ENCODE peak calls at places on chromosomes 13 and 19, in five cellular contexts. One of them, this sample, is unnamed.

GRCh38 chr13:49042476-49042875 is 66.8 kb downstream of the FNDC3A start:
- DNase-seq in PC-9: no peak
- DNase-seq in fibroblast of lung: peak; percentile 85
- DNase-seq in H1: no peak
- DNase-seq in keratinocyte: no peak
- DNase-seq in this sample: no peak

GRCh38 chr19:22901431-22902130 is 69.5 kb downstream of the ZNF723 start:
- DNase-seq in PC-9: no peak
- DNase-seq in fibroblast of lung: no peak
- DNase-seq in H1: no peak
- DNase-seq in keratinocyte: no peak
- DNase-seq in this sample: no peak

GRCh38 chr13:33236021-33236420 is 49.5 kb downstream of the STARD13 start:
- DNase-seq in PC-9: peak; percentile 71
- DNase-seq in fibroblast of lung: peak; percentile 93
- DNase-seq in H1: no peak
- DNase-seq in keratinocyte: no peak
- DNase-seq in this sample: no peak

GRCh38 chr19:24086974-24087595 is at the start of gene ZNF254:
- DNase-seq in PC-9: peak; percentile 94
- DNase-seq in fibroblast of lung: peak; percentile 96
- DNase-seq in H1: peak; percentile 72
- DNase-seq in keratinocyte: peak; percentile 71
- DNase-seq in this sample: no peak

GRCh38 chr19:51654783-51655182 is 8.2 kb upstream of the SIGLEC14 start:
- DNase-seq in PC-9: no peak
- DNase-seq in fibroblast of lung: no peak
- DNase-seq in H1: no peak
- DNase-seq in keratinocyte: no peak
- DNase-seq in this sample: no peak

GRCh38 chr19:18529782-18530181 is 7.9 kb upstream of the ELL start:
- DNase-seq in PC-9: no peak
- DNase-seq in fibroblast of lung: no peak
- DNase-seq in H1: no peak
- DNase-seq in keratinocyte: no peak
- DNase-seq in this sample: no peak

GRCh38 chr13:36817996-36818395 is 1.0 kb upstream of the RFXAP start:
- DNase-seq in PC-9: no peak
- DNase-seq in fibroblast of lung: no peak
- DNase-seq in H1: no peak
- DNase-seq in keratinocyte: no peak
- DNase-seq in this sample: no peak

GRCh38 chr13:92054389-92054788 is 656.0 kb downstream of the GPC5 start:
- DNase-seq in PC-9: no peak
- DNase-seq in fibroblast of lung: no peak
- DNase-seq in H1: no peak
- DNase-seq in keratinocyte: no peak
- DNase-seq in this sample: no peak

GRCh38 chr13:39766464-39767167 is 111.2 kb downstream of the COG6 start:
- DNase-seq in PC-9: no peak
- DNase-seq in fibroblast of lung: no peak
- DNase-seq in H1: no peak
- DNase-seq in keratinocyte: no peak
- DNase-seq in this sample: no peak

GRCh38 chr13:73945871-73946270 is 188.3 kb downstream of the KLF12 start:
- DNase-seq in PC-9: no peak
- DNase-seq in fibroblast of lung: peak; percentile 57
- DNase-seq in H1: no peak
- DNase-seq in keratinocyte: no peak
- DNase-seq in this sample: no peak

GRCh38 chr13:37492741-37493514 is 105.6 kb downstream of the POSTN start:
- DNase-seq in PC-9: no peak
- DNase-seq in fibroblast of lung: peak; percentile 98
- DNase-seq in H1: no peak
- DNase-seq in keratinocyte: no peak
- DNase-seq in this sample: no peak

GRCh38 chr19:18940791-18941627 is at the start of gene HOMER3:
- DNase-seq in PC-9: no peak
- DNase-seq in fibroblast of lung: peak; percentile 38
- DNase-seq in H1: peak; percentile 85
- DNase-seq in keratinocyte: no peak
- DNase-seq in this sample: no peak

GRCh38 chr13:113149711-113150544 is 8.5 kb upstream of the PROZ start:
- DNase-seq in PC-9: no peak
- DNase-seq in fibroblast of lung: no peak
- DNase-seq in H1: peak; percentile 35
- DNase-seq in keratinocyte: no peak
- DNase-seq in this sample: no peak

GRCh38 chr13:27919934-27920676 is at the start of gene PDX1:
- DNase-seq in PC-9: no peak
- DNase-seq in fibroblast of lung: no peak
- DNase-seq in H1: peak; percentile 81
- DNase-seq in keratinocyte: no peak
- DNase-seq in this sample: no peak
- H3K4me3 ChIP-seq in PC-9: no peak within 1 kb of the TSS
- H3K4me3 ChIP-seq in fibroblast of lung: no peak within 1 kb of the TSS
- H3K4me3 ChIP-seq in H1: peak within 1 kb of the TSS; percentile 7
- H3K4me3 ChIP-seq in keratinocyte: no peak within 1 kb of the TSS
- H3K4me3 ChIP-seq in this sample: peak within 1 kb of the TSS; percentile 12

GRCh38 chr19:16457954-16458331 is 13.8 kb downstream of the EPS15L1 start:
- DNase-seq in PC-9: no peak
- DNase-seq in fibroblast of lung: no peak
- DNase-seq in H1: no peak
- DNase-seq in keratinocyte: no peak
- DNase-seq in this sample: no peak

GRCh38 chr19:16458391-16459128 is 13.2 kb downstream of the EPS15L1 start:
- DNase-seq in PC-9: no peak
- DNase-seq in fibroblast of lung: no peak
- DNase-seq in H1: no peak
- DNase-seq in keratinocyte: no peak
- DNase-seq in this sample: no peak

GRCh38 chr19:16455489-16455888 is 16.3 kb downstream of the EPS15L1 start:
- DNase-seq in PC-9: no peak
- DNase-seq in fibroblast of lung: no peak
- DNase-seq in H1: no peak
- DNase-seq in keratinocyte: no peak
- DNase-seq in this sample: no peak

GRCh38 chr19:16457195-16457953 is 14.4 kb downstream of the EPS15L1 start:
- DNase-seq in PC-9: no peak
- DNase-seq in fibroblast of lung: peak; percentile 61
- DNase-seq in H1: peak; percentile 54
- DNase-seq in keratinocyte: no peak
- DNase-seq in this sample: no peak

DNA sequence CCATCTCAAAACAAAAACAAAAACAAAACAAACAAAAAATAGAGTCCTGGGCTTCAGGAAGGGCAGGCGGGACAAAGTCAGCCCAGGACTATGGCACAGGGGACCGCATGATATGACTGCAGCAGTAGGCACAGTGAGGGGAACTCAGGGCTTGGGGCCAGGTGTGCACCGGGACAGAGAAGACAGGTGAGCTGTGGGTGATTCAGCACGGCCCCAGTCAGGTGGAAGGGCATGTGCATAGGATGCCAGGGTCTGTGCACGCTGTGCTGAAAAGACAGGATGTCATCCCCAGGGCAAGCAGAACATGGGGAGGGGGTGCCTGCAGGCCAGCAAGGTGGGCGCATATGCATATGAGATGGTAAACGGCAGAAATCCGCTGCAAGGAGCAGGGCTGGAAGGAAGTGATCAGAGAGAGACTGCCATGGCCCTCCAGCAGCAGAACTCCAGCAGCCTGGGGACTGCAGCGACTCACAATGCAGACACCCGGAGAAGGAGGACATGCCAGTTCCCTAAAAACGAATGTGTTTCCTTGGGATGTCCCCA is 15.0 kb downstream of the EPS15L1 start:
- DNase-seq in PC-9: no peak
- DNase-seq in fibroblast of lung: no peak
- DNase-seq in H1: peak; percentile 57
- DNase-seq in keratinocyte: no peak
- DNase-seq in this sample: no peak
- H3K27ac ChIP-seq in PC-9: no peak overlapping the region
- H3K27ac ChIP-seq in fibroblast of lung: peak overlapping the region; percentile 41
- H3K27ac ChIP-seq in H1: peak overlapping the region; percentile 37
- H3K27ac ChIP-seq in keratinocyte: peak overlapping the region; percentile 20
- H3K27ac ChIP-seq in this sample: no peak overlapping the region

DNA sequence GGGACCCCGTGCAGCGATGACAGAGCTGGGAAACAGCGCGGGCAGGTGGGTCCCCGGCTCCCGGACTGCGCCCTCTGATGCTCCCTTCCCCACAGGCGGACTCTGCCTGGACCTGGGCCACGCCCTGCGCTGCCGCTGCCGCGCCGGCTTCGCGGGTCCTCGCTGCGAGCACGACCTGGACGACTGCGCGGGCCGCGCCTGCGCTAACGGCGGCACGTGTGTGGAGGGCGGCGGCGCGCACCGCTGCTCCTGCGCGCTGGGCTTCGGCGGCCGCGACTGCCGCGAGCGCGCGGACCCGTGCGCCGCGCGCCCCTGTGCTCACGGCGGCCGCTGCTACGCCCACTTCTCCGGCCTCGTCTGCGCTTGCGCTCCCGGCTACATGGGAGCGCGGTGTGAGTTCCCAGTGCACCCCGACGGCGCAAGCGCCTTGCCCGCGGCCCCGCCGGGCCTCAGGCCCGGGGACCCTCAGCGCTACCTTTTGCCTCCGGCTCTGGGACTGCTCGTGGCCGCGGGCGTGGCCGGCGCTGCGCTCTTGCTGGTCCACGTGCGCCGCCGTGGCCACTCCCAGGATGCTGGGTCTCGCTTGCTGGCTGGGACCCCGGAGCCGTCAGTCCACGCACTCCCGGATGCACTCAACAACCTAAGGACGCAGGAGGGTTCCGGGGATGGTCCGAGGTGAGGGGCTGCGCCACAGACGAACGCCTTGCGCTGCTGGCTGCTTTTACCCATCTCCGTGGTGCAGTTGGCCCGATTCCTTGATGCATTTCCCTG is 7.8 kb upstream of the SELENOV start:
- DNase-seq in PC-9: no peak
- DNase-seq in fibroblast of lung: peak; percentile 69
- DNase-seq in H1: peak; percentile 81
- DNase-seq in keratinocyte: no peak
- DNase-seq in this sample: no peak
- TF ChIP-seq EZH2 in PC-9: no peak
- TF ChIP-seq EZH2 in fibroblast of lung: peak; percentile 72
- TF ChIP-seq EZH2 in H1: peak; percentile 72
- TF ChIP-seq EZH2 in keratinocyte: peak; percentile 51
- TF ChIP-seq EZH2 in this sample: no peak

GRCh38 chr19:49690656-49691242 is at the start of gene CPT1C:
- DNase-seq in PC-9: no peak
- DNase-seq in fibroblast of lung: peak; percentile 71
- DNase-seq in H1: peak; percentile 94
- DNase-seq in keratinocyte: no peak
- DNase-seq in this sample: no peak
- H3K4me3 ChIP-seq in PC-9: no peak within 1 kb of the TSS
- H3K4me3 ChIP-seq in fibroblast of lung: peak within 1 kb of the TSS; percentile 43
- H3K4me3 ChIP-seq in H1: peak within 1 kb of the TSS; percentile 89
- H3K4me3 ChIP-seq in keratinocyte: peak within 1 kb of the TSS; percentile 47
- H3K4me3 ChIP-seq in this sample: peak within 1 kb of the TSS; percentile 74

DNA sequence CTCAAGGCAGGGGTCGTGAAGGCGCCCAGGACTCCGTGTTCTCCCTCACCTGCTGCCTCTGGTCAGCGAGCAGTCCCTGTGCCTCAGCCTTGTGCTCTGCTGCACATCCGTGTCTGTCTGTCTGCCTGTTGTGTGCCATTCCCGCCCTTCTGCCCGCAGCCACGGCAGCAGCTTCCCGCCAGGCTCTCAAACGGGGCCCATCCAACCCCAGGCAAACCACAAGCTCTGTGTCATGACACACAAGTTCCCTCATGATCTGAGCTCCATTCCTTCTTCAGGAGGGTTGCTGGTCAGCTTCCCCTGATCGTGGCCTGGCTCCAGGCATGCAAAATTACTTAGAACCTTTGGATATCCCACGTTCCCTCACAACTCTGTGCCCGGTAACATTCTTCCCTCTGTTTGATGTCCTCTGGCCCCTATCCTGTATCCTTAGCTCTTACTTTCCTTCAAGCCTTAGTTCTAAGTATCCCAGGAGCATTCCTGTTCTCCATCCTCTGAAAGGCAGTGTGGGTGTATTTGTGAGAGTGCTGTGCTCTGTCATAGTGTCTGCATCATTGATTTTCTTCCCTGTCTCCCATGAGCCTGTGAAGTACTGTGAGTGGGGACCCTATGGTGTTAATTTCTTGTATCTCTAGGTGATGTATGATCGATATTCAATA is 3.2 kb downstream of the GPR183 start:
- DNase-seq in PC-9: no peak
- DNase-seq in fibroblast of lung: peak; percentile 41
- DNase-seq in H1: no peak
- DNase-seq in keratinocyte: no peak
- DNase-seq in this sample: no peak
- H3K27ac ChIP-seq in PC-9: no peak overlapping the region
- H3K27ac ChIP-seq in fibroblast of lung: no peak overlapping the region
- H3K27ac ChIP-seq in H1: no peak overlapping the region
- H3K27ac ChIP-seq in keratinocyte: no peak overlapping the region
- H3K27ac ChIP-seq in this sample: no peak overlapping the region

DNA sequence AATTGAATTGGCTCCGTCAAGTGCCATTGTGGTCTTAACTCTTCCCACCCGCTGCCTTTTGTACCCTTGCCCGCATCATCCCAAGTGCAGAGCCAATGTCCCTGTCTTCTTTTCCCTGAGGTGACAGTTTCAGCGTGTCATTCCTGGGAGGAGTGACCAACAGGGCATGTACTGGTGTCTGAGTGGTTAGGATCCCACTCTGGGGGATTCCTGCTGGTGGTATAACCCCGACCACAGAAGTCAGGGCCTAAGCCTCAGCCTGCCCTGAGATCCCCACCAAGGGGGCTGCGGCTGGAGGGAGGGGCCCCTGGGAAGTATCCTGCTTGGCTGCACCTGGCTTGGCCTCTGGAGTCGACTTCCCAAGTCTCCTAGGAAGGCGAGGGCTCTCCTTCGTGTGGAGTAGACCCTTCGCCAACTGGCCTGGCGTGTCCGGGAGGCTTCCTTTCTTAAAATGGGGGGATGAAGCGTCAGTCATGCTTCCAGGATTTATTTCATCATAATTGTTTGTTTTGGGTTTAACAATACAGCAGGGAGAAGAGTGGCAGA is 40.6 kb downstream of the NFIX start:
- DNase-seq in PC-9: no peak
- DNase-seq in fibroblast of lung: no peak
- DNase-seq in H1: no peak
- DNase-seq in keratinocyte: no peak
- DNase-seq in this sample: no peak
- TF ChIP-seq EZH2 in PC-9: no peak
- TF ChIP-seq EZH2 in fibroblast of lung: no peak
- TF ChIP-seq EZH2 in H1: no peak
- TF ChIP-seq EZH2 in keratinocyte: no peak
- TF ChIP-seq EZH2 in this sample: no peak